ENCODE peak calls at places on chromosomes 16 and 17, in seven cellular contexts. B is transverse colon, Z is fibroblast of pulmonary artery, O is breast epithelium, S is pancreas, I is kidney epithelial cell, U is uterus. K is an unnamed sample.

GRCh38 chr17:81388612-81389367 is 6.5 kb upstream of the BAHCC1 start:
- DNase-seq in Z (no peak), I (no peak), U (peak; percentile 37), B (no peak), O (no peak), S (no peak), K (no peak)

GRCh38 chr17:81520021-81520894 is 7.7 kb upstream of the ACTG1 start:
- DNase-seq in B (no peak), I (no peak), U (no peak), Z (no peak), S (peak; percentile 53), O (no peak), K (no peak)

GRCh38 chr17:80339118-80339517 is 75.8 kb upstream of the ENDOV start:
- DNase-seq in B (peak; percentile 60), O (peak; percentile 22), Z (no peak), U (no peak), S (no peak), I (no peak), K (no peak)

GRCh38 chr16:82631701-82632685 is 5.2 kb downstream of the CDH13 start:
- DNase-seq in O (no peak), U (no peak), S (no peak), B (no peak), Z (no peak), I (no peak), K (no peak)

GRCh38 chr16:47142469-47143328 is 1.0 kb downstream of the NETO2 start:
- DNase-seq in Z (peak; percentile 56), B (peak; percentile 36), O (no peak), U (no peak), S (peak; percentile 11), I (no peak), K (peak; percentile 61)

GRCh38 chr17:81387235-81388060 is 7.8 kb upstream of the BAHCC1 start:
- DNase-seq in B (peak; percentile 76), O (no peak), S (no peak), Z (peak; percentile 63), U (peak; percentile 80), I (no peak), K (peak; percentile 86)

GRCh38 chr16:70653809-70654771 is 7.7 kb downstream of the IL34 start:
- DNase-seq in O (peak; percentile 87), S (peak; percentile 70), Z (peak; percentile 90), U (peak; percentile 91), I (peak; percentile 23), B (peak; percentile 87), K (peak; percentile 85)

GRCh38 chr16:50324345-50324744 is 44.4 kb downstream of the BRD7 start:
- DNase-seq in Z (no peak), O (no peak), B (no peak), S (no peak), U (no peak), I (no peak), K (no peak)

GRCh38 chr17:9218911-9219310 is 197.6 kb downstream of the NTN1 start:
- DNase-seq in I (no peak), Z (peak; percentile 24), B (no peak), S (no peak), U (no peak), O (no peak), K (no peak)

GRCh38 chr16:85615014-85615851 is 2.1 kb downstream of the GSE1 start:
- DNase-seq in S (peak; percentile 93), I (peak; percentile 39), B (peak; percentile 92), O (peak; percentile 93), U (no peak), Z (no peak), K (peak; percentile 61)

GRCh38 chr17:81995463-81996231 is 18.2 kb downstream of the ASPSCR1 start:
- DNase-seq in B (no peak), O (no peak), Z (no peak), U (no peak), S (peak; percentile 28), I (no peak), K (no peak)

GRCh38 chr17:80724723-80725388 is 180.2 kb downstream of the RPTOR start:
- DNase-seq in I (peak; percentile 53), U (no peak), O (no peak), Z (peak; percentile 77), B (no peak), S (no peak), K (no peak)

GRCh38 chr17:46159686-46160085 is 33.5 kb downstream of the KANSL1 start:
- DNase-seq in U (no peak), S (no peak), Z (peak; percentile 56), B (no peak), O (no peak), I (no peak), K (no peak)

GRCh38 chr17:19319771-19320505 is 42.6 kb downstream of the B9D1 start:
- DNase-seq in S (no peak), O (no peak), U (no peak), Z (no peak), B (no peak), I (no peak), K (no peak)

GRCh38 chr17:19322861-19323260 is 39.7 kb downstream of the B9D1 start:
- DNase-seq in Z (no peak), I (no peak), O (no peak), S (no peak), U (peak; percentile 5), B (no peak), K (no peak)

GRCh38 chr17:19320876-19321275 is 41.6 kb downstream of the B9D1 start:
- DNase-seq in B (no peak), I (no peak), O (no peak), S (no peak), Z (no peak), U (no peak), K (no peak)

GRCh38 chr17:19322129-19322505 is 40.4 kb downstream of the B9D1 start:
- DNase-seq in U (no peak), B (no peak), Z (no peak), I (no peak), O (no peak), S (no peak), K (no peak)

DNA sequence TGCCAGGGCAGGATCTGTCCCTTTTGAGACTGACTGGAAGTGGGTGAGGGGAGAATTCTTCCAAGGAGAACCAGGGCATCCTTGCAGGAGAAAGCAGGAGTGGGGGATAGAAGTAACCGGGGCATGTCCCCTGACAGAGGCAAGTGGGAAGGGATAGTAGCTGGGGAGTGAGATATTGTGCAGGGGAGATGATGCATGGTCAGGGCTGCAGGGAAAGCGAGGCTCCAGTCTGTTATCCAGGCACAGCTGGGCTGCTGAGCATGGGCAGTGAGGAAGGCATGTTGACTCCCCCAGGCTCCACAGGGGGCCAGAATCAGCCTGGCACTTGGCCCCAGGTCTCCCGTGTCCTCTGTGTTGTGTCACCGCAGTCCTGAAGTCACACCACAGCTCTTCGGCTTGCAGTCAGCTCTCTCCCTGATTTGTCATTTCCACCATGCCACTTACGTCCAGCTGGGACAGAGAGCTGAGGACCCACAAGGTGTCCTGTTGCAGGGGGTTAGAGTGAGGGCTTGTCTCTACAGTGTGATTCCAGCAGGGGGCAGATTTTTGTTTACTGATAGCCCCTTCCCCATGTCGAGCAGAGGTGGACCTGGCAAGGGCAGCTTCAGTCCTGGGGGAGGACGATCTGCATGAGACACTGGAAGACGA is 40.9 kb downstream of the B9D1 start:
- DNase-seq in O (no peak), I (no peak), S (no peak), Z (no peak), U (no peak), B (no peak), K (no peak)
- TF ChIP-seq CTCF in O (no peak), I (peak; percentile 5), S (no peak), Z (peak; percentile 32), U (no peak), B (no peak), K (peak; percentile 22)

GRCh38 chr16:5003828-5004227 is 29.9 kb downstream of the NAGPA start:
- DNase-seq in I (no peak), Z (no peak), S (no peak), U (no peak), O (no peak), B (no peak), K (no peak)
- TF ChIP-seq CTCF in I (no peak), Z (no peak), S (no peak), U (no peak), O (no peak), B (no peak), K (no peak)

GRCh38 chr17:38886643-38887010 is 16.8 kb downstream of the LASP1 start:
- DNase-seq in I (no peak), B (peak; percentile 49), U (no peak), O (no peak), Z (no peak), S (no peak), K (no peak)

GRCh38 chr17:38881600-38882191 is 11.8 kb downstream of the LASP1 start:
- DNase-seq in Z (peak; percentile 90), I (no peak), B (peak; percentile 60), O (no peak), U (peak; percentile 85), S (peak; percentile 59), K (no peak)

GRCh38 chr17:38885044-38885727 is 15.3 kb downstream of the LASP1 start:
- DNase-seq in U (no peak), Z (no peak), O (no peak), I (no peak), B (peak; percentile 55), S (peak; percentile 62), K (no peak)

GRCh38 chr17:38885728-38886642 is 16.1 kb downstream of the LASP1 start:
- DNase-seq in Z (no peak), B (no peak), I (no peak), U (peak; percentile 22), S (no peak), O (no peak), K (peak; percentile 60)

GRCh38 chr17:38883592-38884526 is 14.0 kb downstream of the LASP1 start:
- DNase-seq in O (no peak), S (no peak), I (no peak), Z (peak; percentile 46), U (no peak), B (no peak), K (no peak)
- TF ChIP-seq CTCF in O (no peak), S (no peak), I (no peak), Z (peak; percentile 11), U (no peak), B (no peak), K (no peak)

DNA sequence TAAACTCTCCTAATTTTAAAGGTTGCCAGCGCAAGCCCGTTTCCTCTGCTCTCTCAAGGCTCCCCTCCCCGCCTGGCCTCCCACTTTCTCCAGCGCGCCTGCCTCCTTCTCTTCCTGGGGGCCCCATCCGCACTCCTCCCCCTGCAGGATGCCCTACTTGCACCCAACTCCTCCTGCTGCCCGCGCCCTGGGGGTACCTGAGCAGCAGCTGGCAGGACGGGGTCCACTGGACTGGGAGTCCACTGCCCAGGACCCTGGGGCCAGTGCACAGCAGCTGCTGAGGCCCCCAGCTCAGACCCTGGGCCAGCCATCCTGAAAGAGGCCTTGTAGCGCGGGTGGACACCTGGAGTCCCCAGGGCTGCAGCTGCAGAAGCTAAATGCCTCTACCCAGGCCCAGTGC is 1.7 kb upstream of the RAB26 start:
- DNase-seq in O (no peak), B (no peak), S (peak; percentile 50), Z (no peak), I (no peak), U (no peak), K (no peak)
- TF ChIP-seq CTCF in O (no peak), B (no peak), S (no peak), Z (no peak), I (no peak), U (no peak), K (no peak)